ENCODE peak calls at places on chromosomes 12 and 14, in seven cellular contexts. P is tibial artery, U is kidney epithelial cell, C is IMR-90, E is body of pancreas, R is MCF 10A, A is PC-3. K is an unnamed sample.

GRCh38 chr14:33432407-33433023 is 493.8 kb downstream of the NPAS3 start:
- DNase-seq in C (peak; percentile 18), U (no peak), A (peak; percentile 71), E (peak; percentile 29), R (peak; percentile 56), P (no peak), K (no peak)

GRCh38 chr14:33986804-33987203 is 35.9 kb upstream of the EGLN3 start:
- DNase-seq in A (peak; percentile 75), U (peak; percentile 89), C (peak; percentile 84), E (no peak), R (peak; percentile 91), P (no peak), K (no peak)

GRCh38 chr14:20617138-20618003 is 24.1 kb downstream of the OR6S1 start:
- DNase-seq in A (no peak), P (no peak), R (no peak), U (no peak), C (no peak), E (no peak), K (no peak)

GRCh38 chr12:75658826-75659823 is 147.7 kb upstream of the KRR1 start:
- DNase-seq in U (no peak), R (peak; percentile 61), C (peak; percentile 86), A (peak; percentile 79), P (no peak), E (no peak), K (no peak)

GRCh38 chr12:2944401-2945047 is 14.7 kb upstream of the TEAD4 start:
- DNase-seq in R (peak; percentile 68), U (no peak), A (peak; percentile 56), C (peak; percentile 19), E (peak; percentile 85), P (no peak), K (no peak)

GRCh38 chr14:60651051-60651935 is 2.0 kb upstream of the SIX1 start:
- DNase-seq in R (no peak), C (no peak), E (no peak), P (no peak), A (no peak), U (no peak), K (no peak)

GRCh38 chr14:94179244-94179643 is 5.1 kb downstream of the PPP4R4 start:
- DNase-seq in P (no peak), U (no peak), R (no peak), C (no peak), E (no peak), A (no peak), K (no peak)

GRCh38 chr12:96221391-96221790 is 27.2 kb downstream of the ELK3 start:
- DNase-seq in E (no peak), A (no peak), P (no peak), C (no peak), R (no peak), U (no peak), K (no peak)

DNA sequence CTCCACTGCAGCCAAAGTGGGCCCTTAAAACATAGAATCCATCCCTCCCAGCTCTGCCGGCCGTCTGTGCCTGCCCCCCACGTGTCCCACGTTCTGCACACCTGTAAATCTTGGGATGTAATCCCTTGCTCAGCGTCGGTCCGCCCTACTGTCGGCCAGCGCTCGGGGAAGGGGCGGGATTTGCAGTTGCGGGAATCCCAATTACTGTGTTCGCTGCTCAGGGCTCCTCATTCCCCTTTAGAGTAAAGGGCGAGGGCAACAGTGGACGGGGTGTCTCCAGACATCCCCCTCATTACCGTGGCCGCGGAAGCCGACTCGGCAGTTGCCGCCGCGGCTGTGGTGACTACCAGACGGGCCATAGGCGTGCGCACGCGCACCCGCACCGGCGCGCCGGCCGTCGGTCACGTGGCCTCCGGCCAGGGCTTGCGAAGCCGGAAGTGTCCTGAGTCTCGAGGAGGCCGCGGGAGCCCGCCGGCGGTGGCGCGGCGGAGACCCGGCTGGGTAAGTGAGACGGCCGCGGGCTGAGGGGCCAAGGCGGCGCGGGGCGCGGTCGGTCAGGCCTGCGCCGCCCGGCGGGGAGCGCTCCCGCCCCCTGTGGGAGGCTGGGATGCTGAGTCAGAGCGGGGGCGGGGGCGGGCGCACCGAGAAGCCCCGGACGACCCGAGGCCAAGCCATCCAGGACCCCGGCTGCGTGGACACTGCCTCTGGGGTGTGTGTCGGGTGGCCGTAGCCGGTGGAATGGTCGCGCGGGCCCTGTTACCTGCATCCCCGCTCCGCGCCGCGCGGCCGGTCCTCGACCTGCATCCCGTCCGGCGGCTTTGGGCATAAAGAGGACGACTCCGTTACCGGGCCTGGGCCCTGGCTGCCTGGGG is at the start of gene TBK1:
- DNase-seq in C (peak; percentile 84), R (peak; percentile 81), A (peak; percentile 90), U (peak; percentile 43), P (peak; percentile 89), E (peak; percentile 92), K (peak; percentile 77)
- TF ChIP-seq CTCF in C (peak; percentile 4), R (no peak), A (no peak), U (no peak), P (peak; percentile 19), E (no peak), K (no peak)

GRCh38 chr14:74049886-74050495 is 30.8 kb downstream of the BBOF1 start:
- DNase-seq in E (no peak), P (no peak), R (no peak), A (no peak), C (no peak), U (no peak), K (no peak)

GRCh38 chr14:74042296-74042695 is 23.1 kb downstream of the BBOF1 start:
- DNase-seq in E (no peak), U (no peak), R (no peak), A (no peak), C (no peak), P (no peak), K (no peak)

GRCh38 chr14:74048291-74048690 is 29.1 kb downstream of the BBOF1 start:
- DNase-seq in R (peak; percentile 27), E (no peak), U (peak; percentile 25), A (peak; percentile 78), P (no peak), C (peak; percentile 53), K (no peak)
- TF ChIP-seq CTCF in R (no peak), E (no peak), U (peak; percentile 30), A (peak; percentile 63), P (no peak), C (peak; percentile 9), K (no peak)

GRCh38 chr12:125683748-125684381 is 618.6 kb downstream of the AACS start:
- DNase-seq in U (no peak), P (no peak), R (no peak), C (no peak), E (peak; percentile 42), A (no peak), K (no peak)
- TF ChIP-seq CTCF in U (peak; percentile 40), P (no peak), R (no peak), C (no peak), E (peak; percentile 30), A (peak; percentile 33), K (no peak)

GRCh38 chr12:57612711-57613426 is 1.6 kb downstream of the ARHGEF25 start:
- DNase-seq in C (no peak), R (no peak), P (no peak), U (no peak), A (no peak), E (no peak), K (no peak)
- TF ChIP-seq CTCF in C (no peak), R (no peak), P (no peak), U (no peak), A (no peak), E (no peak), K (no peak)

GRCh38 chr14:42909659-42910058 is 1303.0 kb downstream of the LRFN5 start:
- DNase-seq in U (no peak), P (no peak), A (no peak), E (no peak), R (no peak), C (no peak), K (no peak)

DNA sequence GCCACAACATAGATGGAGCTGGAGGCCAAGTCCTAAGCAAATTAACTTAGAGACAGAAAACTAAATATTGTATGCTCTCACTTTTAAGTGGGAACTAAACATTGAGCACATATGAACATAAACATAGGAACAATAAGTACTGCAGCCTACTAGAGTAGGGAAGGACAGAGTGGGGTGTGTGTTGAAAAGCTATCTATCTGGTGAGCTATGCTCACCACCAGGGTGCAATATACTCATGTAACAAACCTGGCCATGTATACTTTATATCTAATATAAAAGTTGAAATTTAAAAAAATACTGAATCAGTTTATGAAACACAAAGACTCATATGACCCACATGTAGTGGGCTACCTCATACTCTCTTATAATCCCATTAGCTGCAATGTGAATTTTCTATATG is 1305.0 kb downstream of the LRFN5 start:
- DNase-seq in P (no peak), U (no peak), A (peak; percentile 39), C (peak; percentile 13), E (no peak), R (peak; percentile 17), K (no peak)
- TF ChIP-seq CTCF in P (no peak), U (peak; percentile 17), A (peak; percentile 54), C (no peak), E (no peak), R (peak; percentile 13), K (no peak)

GRCh38 chr12:114018669-114019068 is 52.5 kb upstream of the RBM19 start:
- DNase-seq in A (peak; percentile 82), E (no peak), C (peak; percentile 21), U (no peak), R (peak; percentile 71), P (no peak), K (no peak)

GRCh38 chr12:114012744-114013431 is 46.8 kb upstream of the RBM19 start:
- DNase-seq in R (no peak), E (no peak), U (no peak), C (no peak), P (no peak), A (no peak), K (no peak)

GRCh38 chr12:114015851-114016250 is 49.7 kb upstream of the RBM19 start:
- DNase-seq in E (no peak), U (no peak), P (no peak), C (no peak), A (no peak), R (no peak), K (no peak)

GRCh38 chr12:114011711-114012110 is 45.6 kb upstream of the RBM19 start:
- DNase-seq in C (no peak), P (no peak), R (no peak), U (no peak), A (no peak), E (no peak), K (no peak)

GRCh38 chr12:114013601-114014345 is 47.6 kb upstream of the RBM19 start:
- DNase-seq in P (no peak), U (no peak), C (peak; percentile 37), A (peak; percentile 57), R (peak; percentile 45), E (no peak), K (no peak)
- TF ChIP-seq CTCF in P (no peak), U (peak; percentile 5), C (peak; percentile 36), A (peak; percentile 73), R (peak; percentile 31), E (no peak), K (no peak)

DNA sequence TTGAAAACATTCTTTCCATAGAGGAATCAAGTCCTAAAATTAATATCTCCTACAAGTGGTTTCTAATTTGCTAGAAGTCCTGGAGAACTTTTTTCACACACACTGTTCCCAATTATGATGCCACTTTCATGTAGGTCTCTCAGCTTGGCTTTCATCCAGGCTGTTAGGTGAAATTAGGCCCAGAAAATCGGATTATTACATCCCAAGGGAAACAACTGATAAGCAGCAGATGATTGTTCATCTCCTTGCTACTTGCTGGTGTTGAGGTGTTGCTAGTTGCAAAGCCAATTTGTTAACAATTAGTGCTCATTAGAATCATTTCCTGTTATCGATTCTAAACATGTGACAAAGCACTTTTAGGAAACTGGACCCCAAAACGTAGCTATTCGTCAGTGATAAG is 248.0 kb downstream of the PDZRN4 start:
- DNase-seq in P (no peak), E (no peak), R (no peak), U (no peak), C (no peak), A (no peak), K (no peak)
- TF ChIP-seq CTCF in P (no peak), E (no peak), R (no peak), U (no peak), C (no peak), A (no peak), K (no peak)

GRCh38 chr12:131159660-131160059 is 206.0 kb downstream of the ADGRD1 start:
- DNase-seq in U (no peak), E (no peak), C (no peak), R (peak; percentile 11), P (no peak), A (peak; percentile 23), K (no peak)
- TF ChIP-seq CTCF in U (peak; percentile 20), E (no peak), C (no peak), R (no peak), P (no peak), A (peak; percentile 39), K (no peak)